ENCODE peak calls at places on chromosomes 12 and 14, in five cellular contexts. I, F, N, J and W are unnamed samples.

GRCh38 chr12:32499048-32499447 is 99.7 kb downstream of the FGD4 start:
- DNase-seq in J (peak; percentile 10), F (no peak), I (no peak), N (no peak), W (no peak)

GRCh38 chr12:131825146-131825892 is 2.9 kb upstream of the MMP17 start:
- DNase-seq in N (no peak), I (no peak), F (no peak), J (peak; percentile 72), W (peak; percentile 47)

GRCh38 chr14:79568566-79568965 is 642.7 kb downstream of the DIO2 start:
- DNase-seq in F (no peak), N (no peak), J (peak; percentile 85), I (no peak), W (no peak)

GRCh38 chr14:51328942-51329350 is 88.9 kb downstream of the TMX1 start:
- DNase-seq in J (peak; percentile 45), F (no peak), I (no peak), N (no peak), W (no peak)

GRCh38 chr14:100562751-100563150 is 24.5 kb downstream of the BEGAIN start:
- DNase-seq in N (no peak), F (no peak), J (no peak), I (no peak), W (no peak)

GRCh38 chr12:13436182-13436581 is 239.7 kb downstream of the EMP1 start:
- DNase-seq in I (no peak), F (no peak), N (no peak), J (no peak), W (no peak)

GRCh38 chr14:53696217-53696965 is 260.2 kb downstream of the BMP4 start:
- DNase-seq in I (no peak), N (no peak), F (no peak), J (no peak), W (no peak)

GRCh38 chr14:104579507-104579906 is at the start of gene C14orf180:
- DNase-seq in I (no peak), F (no peak), J (no peak), N (no peak), W (no peak)

GRCh38 chr12:70609739-70610491 is 27.3 kb downstream of the PTPRB start:
- DNase-seq in F (peak; percentile 58), I (no peak), N (no peak), J (peak; percentile 42), W (no peak)

GRCh38 chr14:34355584-34356266 is 106.3 kb downstream of the SPTSSA start:
- DNase-seq in I (no peak), F (no peak), J (peak; percentile 93), N (no peak), W (peak; percentile 31)

GRCh38 chr14:68308695-68309094 is 484.2 kb downstream of the ZFP36L1 start:
- DNase-seq in I (no peak), F (no peak), J (no peak), N (no peak), W (no peak)

GRCh38 chr14:31842905-31843304 is 234.2 kb upstream of the ARHGAP5 start:
- DNase-seq in F (no peak), J (peak; percentile 25), N (no peak), I (no peak), W (no peak)

GRCh38 chr12:91357381-91357780 is 174.8 kb upstream of the DCN start:
- DNase-seq in N (no peak), F (no peak), J (no peak), I (no peak), W (no peak)

GRCh38 chr12:66280573-66280972 is 21.7 kb upstream of the HELB start:
- DNase-seq in F (no peak), I (no peak), N (no peak), J (no peak), W (no peak)

GRCh38 chr14:35390577-35391387 is 13.8 kb downstream of the NFKBIA start:
- DNase-seq in J (peak; percentile 74), F (no peak), N (no peak), I (no peak), W (no peak)

GRCh38 chr12:2382391-2383155 is 329.8 kb downstream of the CACNA1C start:
- DNase-seq in I (no peak), N (peak; percentile 12), J (no peak), F (no peak), W (no peak)

GRCh38 chr12:55931780-55932545 is 1.0 kb downstream of the DGKA start:
- DNase-seq in F (peak; percentile 70), I (no peak), N (no peak), J (peak; percentile 48), W (no peak)

GRCh38 chr12:40198601-40199000 is 26.2 kb upstream of the LRRK2 start:
- DNase-seq in F (no peak), J (no peak), N (no peak), I (no peak), W (no peak)

GRCh38 chr12:29043069-29043468 is 106.0 kb upstream of the FAR2 start:
- DNase-seq in F (no peak), J (peak; percentile 45), N (no peak), I (no peak), W (peak; percentile 44)

GRCh38 chr14:93977790-93978581 is 1.6 kb upstream of the ASB2 start:
- DNase-seq in I (no peak), F (no peak), J (peak; percentile 80), N (peak; percentile 88), W (no peak)

GRCh38 chr14:71408362-71409035 is 501.2 kb downstream of the PCNX1 start:
- DNase-seq in I (no peak), J (peak; percentile 40), N (no peak), F (peak; percentile 45), W (no peak)

GRCh38 chr12:115385141-115385540 is 701.2 kb upstream of the TBX3 start:
- DNase-seq in N (no peak), F (no peak), I (no peak), J (no peak), W (no peak)

GRCh38 chr12:11916113-11916512 is 154.6 kb upstream of the BCL2L14 start:
- DNase-seq in F (no peak), I (no peak), N (no peak), J (no peak), W (no peak)

GRCh38 chr12:72388322-72388721 is 116.2 kb downstream of the TRHDE start:
- DNase-seq in J (peak; percentile 12), F (no peak), I (no peak), N (no peak), W (no peak)

GRCh38 chr12:78331764-78332163 is 501.1 kb downstream of the NAV3 start:
- DNase-seq in I (no peak), N (no peak), F (peak; percentile 45), J (no peak), W (no peak)

DNA sequence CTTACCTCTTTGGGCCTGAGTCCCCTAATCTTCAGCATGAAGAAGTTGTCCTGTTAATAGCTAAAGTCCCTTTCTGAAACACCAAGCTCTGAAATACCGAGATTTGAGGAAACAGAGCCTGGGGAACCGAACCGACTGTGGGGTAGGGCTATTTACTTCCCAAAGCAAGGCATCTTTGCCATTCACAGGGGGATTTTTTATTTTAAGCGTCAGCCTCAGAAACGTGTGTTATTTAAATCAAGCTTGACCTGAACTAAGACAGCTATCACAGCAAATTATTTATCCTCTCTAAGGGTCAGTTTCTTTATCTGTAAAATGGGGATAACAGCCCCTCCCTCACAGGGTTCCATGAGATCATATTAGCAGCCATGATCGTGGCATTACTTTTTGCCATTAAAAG is 1.2 kb upstream of the CORO1C start:
- DNase-seq in N (no peak), F (no peak), I (no peak), J (no peak), W (no peak)
- H3K4me3 ChIP-seq in N (peak overlapping the region; percentile 76), F (peak overlapping the region; percentile 76), I (peak overlapping the region; percentile 94), J (no peak overlapping the region), W (peak overlapping the region; percentile 99)

GRCh38 chr12:503111-503761 is 43.5 kb downstream of the B4GALNT3 start:
- DNase-seq in N (no peak), F (no peak), J (peak; percentile 8), I (no peak), W (no peak)

GRCh38 chr12:501722-502447 is 42.1 kb downstream of the B4GALNT3 start:
- DNase-seq in J (no peak), N (no peak), I (no peak), F (no peak), W (no peak)

GRCh38 chr12:497501-498160 is 37.9 kb downstream of the B4GALNT3 start:
- DNase-seq in I (no peak), F (no peak), J (no peak), N (no peak), W (no peak)

GRCh38 chr12:496736-497135 is 37.0 kb downstream of the B4GALNT3 start:
- DNase-seq in F (no peak), N (no peak), J (no peak), I (no peak), W (no peak)

DNA sequence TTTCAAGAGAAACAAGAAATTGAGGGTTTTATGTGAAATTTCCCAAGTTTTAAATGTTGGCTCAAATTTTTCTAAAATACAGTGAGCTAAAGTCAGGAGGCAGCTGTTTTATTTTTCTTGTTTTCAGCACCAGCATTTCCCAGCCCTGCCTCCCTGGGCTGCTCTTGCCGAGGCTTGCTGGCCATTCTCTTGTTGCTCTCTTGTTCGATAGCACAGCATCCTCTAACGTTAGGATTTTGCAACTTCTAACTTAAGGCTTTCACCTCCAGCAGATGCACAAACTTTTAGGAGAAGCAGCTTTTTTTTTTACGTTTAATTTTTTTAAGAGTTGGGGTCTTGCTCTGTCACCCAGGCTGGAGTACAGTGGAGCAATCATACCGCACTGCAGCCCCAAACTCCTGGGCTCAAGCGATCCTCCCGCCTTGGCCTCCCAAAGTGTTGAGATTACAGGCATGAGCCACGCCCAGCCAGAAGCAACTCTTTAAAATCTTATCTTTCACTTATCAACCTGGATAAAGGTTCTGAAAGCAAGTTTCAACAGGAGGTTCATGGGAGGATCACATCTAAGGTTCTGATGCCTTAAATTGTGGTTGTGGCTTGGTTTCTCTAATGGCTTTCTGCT is 40.2 kb downstream of the B4GALNT3 start:
- DNase-seq in J (no peak), I (no peak), N (no peak), F (no peak), W (no peak)
- TF ChIP-seq CTCF in J (no peak), I (peak; percentile 63), N (no peak), F (no peak), W (no peak)

GRCh38 chr14:92513966-92514843 is 624 bp downstream of the RIN3 start:
- DNase-seq in F (peak; percentile 58), I (no peak), N (no peak), J (peak; percentile 36), W (no peak)

GRCh38 chr14:92510972-92511371 is 2.6 kb upstream of the RIN3 start:
- DNase-seq in I (no peak), J (no peak), F (peak; percentile 71), N (no peak), W (no peak)

GRCh38 chr14:92513204-92513965 is at the start of gene RIN3:
- DNase-seq in I (no peak), F (peak; percentile 84), J (peak; percentile 68), N (no peak), W (no peak)

GRCh38 chr14:92511472-92512247 is 1.9 kb upstream of the RIN3 start:
- DNase-seq in I (no peak), F (no peak), J (peak; percentile 94), N (no peak), W (peak; percentile 91)

GRCh38 chr14:92512807-92513203 is 776 bp upstream of the RIN3 start:
- DNase-seq in F (no peak), J (no peak), N (no peak), I (no peak), W (no peak)
- H3K4me3 ChIP-seq in F (peak overlapping the region; percentile 75), J (peak overlapping the region; percentile 80), N (no peak overlapping the region), I (peak overlapping the region; percentile 97), W (peak overlapping the region; percentile 80)

DNA sequence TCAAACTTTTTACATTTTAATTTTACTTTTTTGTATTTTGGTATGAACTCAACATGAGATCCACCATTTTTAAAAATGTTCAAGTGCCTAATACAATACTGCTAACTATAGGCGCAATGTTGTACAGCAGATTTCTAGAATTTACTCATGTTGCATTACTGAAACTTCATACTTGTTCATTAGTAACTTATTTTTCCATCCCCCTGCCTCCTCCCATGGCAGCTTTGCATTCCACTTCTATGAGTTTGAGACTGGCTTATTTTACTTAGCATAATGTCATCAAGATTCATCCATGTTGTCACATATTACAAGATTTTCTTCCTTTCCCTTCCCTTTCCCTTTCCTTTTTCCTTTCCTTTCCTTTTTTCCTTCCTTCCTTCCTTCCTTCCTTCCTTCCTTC is 825.9 kb downstream of the SLC16A7 start:
- DNase-seq in I (no peak), J (peak; percentile 21), F (no peak), N (no peak), W (no peak)
- TF ChIP-seq CTCF in I (no peak), J (no peak), F (no peak), N (no peak), W (peak; percentile 13)